ENCODE peak calls at places on chromosome 4, in four cellular contexts. Q, O, A and L are unnamed samples.

GRCh38 chr4:128068927-128069326 is 7.8 kb downstream of the LARP1B start:
- DNase-seq in Q (peak), O (no peak), A (peak), L (peak)

GRCh38 chr4:107640157-107640556 is 79.9 kb downstream of the PAPSS1 start:
- DNase-seq in Q (peak), O (no peak), A (no peak), L (no peak)

GRCh38 chr4:15779336-15779735 is 1.2 kb downstream of the CD38 start:
- DNase-seq in Q (peak), O (peak), A (peak), L (peak)

GRCh38 chr4:83386931-83387897 is 52.6 kb upstream of the HPSE start:
- DNase-seq in Q (peak), O (no peak), A (no peak), L (peak)

GRCh38 chr4:151304755-151305154 is 20.6 kb downstream of the SH3D19 start:
- DNase-seq in Q (peak), O (no peak), A (no peak), L (no peak)

GRCh38 chr4:91840359-91840758 is 463.4 kb upstream of the GRID2 start:
- DNase-seq in Q (peak), O (no peak), A (no peak), L (no peak)

GRCh38 chr4:111127842-111128241 is 505.0 kb upstream of the PITX2 start:
- DNase-seq in Q (no peak), O (no peak), A (no peak), L (no peak)

GRCh38 chr4:5200546-5200945 is 149.3 kb downstream of the STK32B start:
- DNase-seq in Q (no peak), O (no peak), A (no peak), L (no peak)

GRCh38 chr4:83109480-83110221 is 4.9 kb downstream of the PLAC8 start:
- DNase-seq in Q (peak), O (peak), A (peak), L (peak)

GRCh38 chr4:159267940-159268327 is 165.1 kb downstream of the RAPGEF2 start:
- DNase-seq in Q (no peak), O (no peak), A (no peak), L (no peak)

GRCh38 chr4:56575820-56576429 is 70.3 kb downstream of the ARL9 start:
- DNase-seq in Q (peak), O (no peak), A (peak), L (peak)

GRCh38 chr4:128229458-128229805 is 58.2 kb downstream of the PGRMC2 start:
- DNase-seq in Q (peak), O (no peak), A (no peak), L (no peak)